ENCODE peak calls at places on chromosomes 6 and 20, in five cellular contexts. K is GM12892; O is Calu3; Y is activated CD4-positive, alpha-beta T cell treated with anti-CD3 and anti-CD28 coated beads for 1 hour; I is G401. C is an unnamed sample.

GRCh38 chr6:169810066-169810989 is 58.9 kb downstream of the ERMARD start:
- DNase-seq in O (peak; percentile 63), I (no peak), K (no peak), Y (no peak), C (no peak)

GRCh38 chr6:160306284-160306683 is 41.9 kb upstream of the SLC22A3 start:
- DNase-seq in I (no peak), Y (no peak), O (no peak), K (no peak), C (no peak)

GRCh38 chr6:19180348-19181073 is 656.7 kb upstream of the ID4 start:
- DNase-seq in Y (no peak), I (no peak), O (no peak), K (no peak), C (no peak)

GRCh38 chr6:41049548-41049947 is 3.5 kb upstream of the APOBEC2 start:
- DNase-seq in O (no peak), I (no peak), Y (no peak), K (no peak), C (no peak)

GRCh38 chr20:53370345-53370961 is 223.2 kb downstream of the ZNF217 start:
- DNase-seq in O (no peak), Y (no peak), K (no peak), I (no peak), C (no peak)

GRCh38 chr6:75157336-75157735 is 48.5 kb downstream of the COL12A1 start:
- DNase-seq in K (no peak), Y (no peak), I (no peak), O (no peak), C (no peak)

GRCh38 chr20:44678247-44678646 is 26.7 kb upstream of the ADA start:
- DNase-seq in K (no peak), Y (no peak), O (no peak), I (no peak), C (no peak)

GRCh38 chr6:138778331-138778730 is 4.8 kb downstream of the CCDC28A start:
- DNase-seq in O (no peak), K (no peak), Y (no peak), I (no peak), C (no peak)

GRCh38 chr6:41976794-41977484 is 35.3 kb upstream of the CCND3 start:
- DNase-seq in O (peak; percentile 19), I (no peak), K (no peak), Y (no peak), C (no peak)

GRCh38 chr6:3522561-3523287 is 65.9 kb upstream of the SLC22A23 start:
- DNase-seq in O (no peak), I (no peak), K (no peak), Y (no peak), C (no peak)

GRCh38 chr20:49543071-49543857 is 24.7 kb downstream of the PTGIS start:
- DNase-seq in O (no peak), I (no peak), K (no peak), Y (no peak), C (no peak)

GRCh38 chr20:50560867-50561266 is 50.7 kb downstream of the PTPN1 start:
- DNase-seq in I (no peak), K (no peak), O (no peak), Y (no peak), C (no peak)

GRCh38 chr6:79269877-79270276 is 35.4 kb upstream of the HMGN3 start:
- DNase-seq in K (no peak), O (no peak), I (no peak), Y (no peak), C (no peak)

GRCh38 chr6:101013612-101014195 is 132.6 kb upstream of the ASCC3 start:
- DNase-seq in O (no peak), K (no peak), Y (no peak), I (no peak), C (no peak)

GRCh38 chr6:138666636-138667035 is 106.9 kb upstream of the CCDC28A start:
- DNase-seq in O (no peak), K (no peak), Y (no peak), I (no peak), C (no peak)

GRCh38 chr6:122678841-122679240 is 68.6 kb downstream of the PKIB start:
- DNase-seq in K (no peak), I (no peak), O (no peak), Y (no peak), C (no peak)

GRCh38 chr6:55250400-55250799 is 76.1 kb downstream of the HCRTR2 start:
- DNase-seq in O (no peak), I (no peak), Y (no peak), K (no peak), C (no peak)

GRCh38 chr6:28137458-28138020 is 4.1 kb upstream of the ZKSCAN8 start:
- DNase-seq in I (no peak), K (peak; percentile 19), Y (peak; percentile 16), O (no peak), C (peak; percentile 38)

GRCh38 chr6:1215884-1216487 is 95.9 kb upstream of the FOXQ1 start:
- DNase-seq in I (no peak), O (no peak), K (no peak), Y (no peak), C (no peak)

GRCh38 chr6:80338201-80338836 is 231.8 kb downstream of the BCKDHB start:
- DNase-seq in K (no peak), I (peak; percentile 27), Y (peak; percentile 43), O (peak; percentile 80), C (peak; percentile 58)

GRCh38 chr20:4064118-4064962 is 49.0 kb upstream of the RNF24 start:
- DNase-seq in Y (no peak), K (no peak), O (peak; percentile 79), I (peak; percentile 21), C (no peak)

GRCh38 chr6:25963426-25964123 is 973 bp downstream of the TRIM38 start:
- DNase-seq in Y (no peak), K (no peak), O (peak; percentile 38), I (no peak), C (no peak)

GRCh38 chr6:36827261-36828079 is 11.8 kb downstream of the CPNE5 start:
- DNase-seq in O (peak; percentile 24), Y (no peak), K (no peak), I (no peak), C (no peak)

GRCh38 chr20:57294558-57294957 is 28.1 kb upstream of the BMP7 start:
- DNase-seq in O (no peak), I (no peak), Y (no peak), K (no peak), C (no peak)

GRCh38 chr6:10256113-10256690 is 158.7 kb downstream of the TFAP2A start:
- DNase-seq in K (peak; percentile 2), I (no peak), O (peak; percentile 16), Y (no peak), C (no peak)

GRCh38 chr20:47686545-47686944 is 98.7 kb downstream of the SULF2 start:
- DNase-seq in K (no peak), I (no peak), O (no peak), Y (no peak), C (no peak)

GRCh38 chr6:6315660-6316059 is 4.8 kb downstream of the F13A1 start:
- DNase-seq in K (no peak), Y (no peak), I (peak; percentile 62), O (peak; percentile 32), C (no peak)

GRCh38 chr6:44761046-44761445 is 373.5 kb downstream of the CDC5L start:
- DNase-seq in Y (no peak), O (no peak), I (no peak), K (no peak), C (no peak)

GRCh38 chr6:34393191-34393967 is 910 bp upstream of the NUDT3 start:
- DNase-seq in O (no peak), I (peak; percentile 49), K (no peak), Y (no peak), C (no peak)

GRCh38 chr6:166772518-166772917 is 145.5 kb upstream of the RPS6KA2 start:
- DNase-seq in Y (no peak), K (no peak), I (no peak), O (peak; percentile 26), C (no peak)

GRCh38 chr6:89298680-89299450 is 16.2 kb downstream of the GABRR2 start:
- DNase-seq in K (no peak), O (peak; percentile 63), Y (no peak), I (no peak), C (no peak)

GRCh38 chr6:119027465-119027864 is 51.0 kb downstream of the FAM184A start:
- DNase-seq in O (no peak), Y (no peak), I (no peak), K (no peak), C (no peak)

GRCh38 chr6:69901361-69901760 is 35.0 kb downstream of the COL19A1 start:
- DNase-seq in O (no peak), I (no peak), Y (no peak), K (no peak), C (no peak)

C was measured in activated B cell treated with CpG ODN at 0.5 μM for 24 hours.